ENCODE peak calls at places on chromosomes 1 and 21, in nine cellular contexts. One of them, this sample, is unnamed.

GRCh38 chr1:192559115-192560006 is 16.2 kb upstream of the RGS1 start:
- DNase-seq in pancreas: no peak
- DNase-seq in HL-60: no peak
- DNase-seq in AG10803: peak
- DNase-seq in MG63: peak
- DNase-seq in left ventricle myocardium inferior: no peak
- DNase-seq in GM12865: peak
- DNase-seq in heart left ventricle: no peak
- DNase-seq in cardiac muscle cell: peak
- DNase-seq in this sample: no peak

GRCh38 chr1:44029260-44029910 is 1.9 kb downstream of the SLC6A9 start:
- DNase-seq in GM12865: no peak
- DNase-seq in heart left ventricle: no peak
- DNase-seq in cardiac muscle cell: no peak
- DNase-seq in MG63: no peak
- DNase-seq in pancreas: no peak
- DNase-seq in left ventricle myocardium inferior: no peak
- DNase-seq in AG10803: no peak
- DNase-seq in HL-60: no peak
- DNase-seq in this sample: no peak

GRCh38 chr1:159775716-159776115 is 5.0 kb upstream of the DUSP23 start:
- DNase-seq in HL-60: no peak
- DNase-seq in left ventricle myocardium inferior: no peak
- DNase-seq in heart left ventricle: no peak
- DNase-seq in AG10803: peak
- DNase-seq in MG63: no peak
- DNase-seq in GM12865: no peak
- DNase-seq in cardiac muscle cell: peak
- DNase-seq in pancreas: no peak
- DNase-seq in this sample: no peak

GRCh38 chr21:34367320-34367935 is 3.6 kb downstream of the KCNE2 start:
- DNase-seq in GM12865: peak
- DNase-seq in left ventricle myocardium inferior: no peak
- DNase-seq in HL-60: no peak
- DNase-seq in cardiac muscle cell: peak
- DNase-seq in AG10803: peak
- DNase-seq in pancreas: no peak
- DNase-seq in heart left ventricle: no peak
- DNase-seq in MG63: peak
- DNase-seq in this sample: peak

GRCh38 chr1:113219828-113220227 is 146.8 kb downstream of the LRIG2 start:
- DNase-seq in MG63: no peak
- DNase-seq in cardiac muscle cell: no peak
- DNase-seq in AG10803: no peak
- DNase-seq in HL-60: no peak
- DNase-seq in left ventricle myocardium inferior: no peak
- DNase-seq in GM12865: no peak
- DNase-seq in pancreas: no peak
- DNase-seq in heart left ventricle: no peak
- DNase-seq in this sample: no peak

GRCh38 chr1:160542303-160542945 is 19.4 kb upstream of the SLAMF6 start:
- DNase-seq in cardiac muscle cell: peak
- DNase-seq in heart left ventricle: no peak
- DNase-seq in GM12865: no peak
- DNase-seq in HL-60: no peak
- DNase-seq in AG10803: no peak
- DNase-seq in pancreas: no peak
- DNase-seq in left ventricle myocardium inferior: no peak
- DNase-seq in MG63: no peak
- DNase-seq in this sample: no peak

GRCh38 chr1:52602328-52603300 is at the start of gene GPX7:
- DNase-seq in pancreas: peak
- DNase-seq in heart left ventricle: peak
- DNase-seq in MG63: peak
- DNase-seq in cardiac muscle cell: peak
- DNase-seq in left ventricle myocardium inferior: peak
- DNase-seq in GM12865: peak
- DNase-seq in HL-60: no peak
- DNase-seq in AG10803: peak
- DNase-seq in this sample: no peak

GRCh38 chr1:240100351-240100750 is 8.7 kb downstream of the FMN2 start:
- DNase-seq in pancreas: no peak
- DNase-seq in cardiac muscle cell: no peak
- DNase-seq in GM12865: no peak
- DNase-seq in left ventricle myocardium inferior: no peak
- DNase-seq in HL-60: no peak
- DNase-seq in AG10803: peak
- DNase-seq in MG63: no peak
- DNase-seq in heart left ventricle: no peak
- DNase-seq in this sample: no peak

GRCh38 chr1:211281322-211282022 is 22.3 kb downstream of the RCOR3 start:
- DNase-seq in left ventricle myocardium inferior: no peak
- DNase-seq in GM12865: no peak
- DNase-seq in AG10803: no peak
- DNase-seq in cardiac muscle cell: peak
- DNase-seq in HL-60: no peak
- DNase-seq in heart left ventricle: no peak
- DNase-seq in MG63: no peak
- DNase-seq in pancreas: no peak
- DNase-seq in this sample: no peak

GRCh38 chr1:39819091-39819812 is 30.6 kb upstream of the BMP8B start:
- DNase-seq in left ventricle myocardium inferior: no peak
- DNase-seq in MG63: no peak
- DNase-seq in pancreas: no peak
- DNase-seq in heart left ventricle: no peak
- DNase-seq in AG10803: no peak
- DNase-seq in GM12865: no peak
- DNase-seq in cardiac muscle cell: no peak
- DNase-seq in HL-60: no peak
- DNase-seq in this sample: no peak

GRCh38 chr1:162892916-162893714 is 32.1 kb upstream of the CCDC190 start:
- DNase-seq in HL-60: peak
- DNase-seq in GM12865: no peak
- DNase-seq in AG10803: peak
- DNase-seq in left ventricle myocardium inferior: no peak
- DNase-seq in MG63: no peak
- DNase-seq in cardiac muscle cell: peak
- DNase-seq in heart left ventricle: no peak
- DNase-seq in pancreas: no peak
- DNase-seq in this sample: no peak

DNA sequence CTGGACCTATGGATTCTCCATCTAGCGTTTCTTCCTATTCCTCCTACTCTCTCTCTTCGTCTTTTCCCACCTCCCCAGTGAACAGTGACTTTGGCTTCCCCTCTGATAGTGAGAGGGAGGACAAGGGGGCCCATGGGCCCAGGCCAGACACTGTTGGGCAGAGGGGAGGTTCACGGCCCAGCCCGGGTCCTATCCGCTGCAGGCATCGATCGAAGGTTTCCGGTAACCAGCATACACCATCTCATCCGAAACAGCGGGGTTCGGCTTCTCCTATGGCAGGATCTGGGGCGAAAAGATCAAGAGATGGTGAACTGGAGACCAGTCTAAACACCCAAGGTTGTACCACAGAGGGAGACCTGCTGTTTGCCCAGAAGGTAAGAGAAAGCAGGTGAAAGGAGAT is 906 bp downstream of the CIART start:
- DNase-seq in cardiac muscle cell: no peak
- DNase-seq in GM12865: no peak
- DNase-seq in MG63: no peak
- DNase-seq in pancreas: no peak
- DNase-seq in heart left ventricle: no peak
- DNase-seq in AG10803: no peak
- DNase-seq in left ventricle myocardium inferior: no peak
- DNase-seq in HL-60: no peak
- DNase-seq in this sample: no peak
- H3K4me3 ChIP-seq in cardiac muscle cell: peak
- H3K4me3 ChIP-seq in GM12865: no peak
- H3K4me3 ChIP-seq in MG63: no peak
- H3K4me3 ChIP-seq in pancreas: no peak
- H3K4me3 ChIP-seq in heart left ventricle: peak
- H3K4me3 ChIP-seq in AG10803: peak
- H3K4me3 ChIP-seq in left ventricle myocardium inferior: peak
- H3K4me3 ChIP-seq in HL-60: no peak
- H3K4me3 ChIP-seq in this sample: peak

GRCh38 chr1:71307451-71307850 is 226.6 kb upstream of the ZRANB2 start:
- DNase-seq in left ventricle myocardium inferior: no peak
- DNase-seq in MG63: peak
- DNase-seq in GM12865: peak
- DNase-seq in AG10803: peak
- DNase-seq in HL-60: peak
- DNase-seq in pancreas: no peak
- DNase-seq in heart left ventricle: peak
- DNase-seq in cardiac muscle cell: peak
- DNase-seq in this sample: no peak

GRCh38 chr1:71311396-71311795 is 230.6 kb upstream of the ZRANB2 start:
- DNase-seq in MG63: no peak
- DNase-seq in heart left ventricle: no peak
- DNase-seq in AG10803: peak
- DNase-seq in GM12865: no peak
- DNase-seq in pancreas: no peak
- DNase-seq in cardiac muscle cell: peak
- DNase-seq in left ventricle myocardium inferior: no peak
- DNase-seq in HL-60: no peak
- DNase-seq in this sample: no peak

GRCh38 chr1:71312545-71312944 is 231.7 kb upstream of the ZRANB2 start:
- DNase-seq in heart left ventricle: no peak
- DNase-seq in pancreas: no peak
- DNase-seq in left ventricle myocardium inferior: no peak
- DNase-seq in GM12865: no peak
- DNase-seq in AG10803: no peak
- DNase-seq in HL-60: no peak
- DNase-seq in MG63: no peak
- DNase-seq in cardiac muscle cell: no peak
- DNase-seq in this sample: no peak
- H3K4me3 ChIP-seq in heart left ventricle: no peak
- H3K4me3 ChIP-seq in pancreas: no peak
- H3K4me3 ChIP-seq in left ventricle myocardium inferior: no peak
- H3K4me3 ChIP-seq in GM12865: no peak
- H3K4me3 ChIP-seq in AG10803: no peak
- H3K4me3 ChIP-seq in HL-60: no peak
- H3K4me3 ChIP-seq in MG63: peak
- H3K4me3 ChIP-seq in cardiac muscle cell: no peak
- H3K4me3 ChIP-seq in this sample: no peak

GRCh38 chr21:41678016-41678935 is 88.6 kb downstream of the RIPK4 start:
- DNase-seq in GM12865: no peak
- DNase-seq in MG63: no peak
- DNase-seq in cardiac muscle cell: no peak
- DNase-seq in left ventricle myocardium inferior: no peak
- DNase-seq in heart left ventricle: no peak
- DNase-seq in AG10803: no peak
- DNase-seq in pancreas: no peak
- DNase-seq in HL-60: no peak
- DNase-seq in this sample: peak
- H3K4me3 ChIP-seq in GM12865: no peak
- H3K4me3 ChIP-seq in MG63: no peak
- H3K4me3 ChIP-seq in cardiac muscle cell: no peak
- H3K4me3 ChIP-seq in left ventricle myocardium inferior: no peak
- H3K4me3 ChIP-seq in heart left ventricle: no peak
- H3K4me3 ChIP-seq in AG10803: no peak
- H3K4me3 ChIP-seq in pancreas: no peak
- H3K4me3 ChIP-seq in HL-60: no peak
- H3K4me3 ChIP-seq in this sample: peak

GRCh38 chr1:98315309-98315708 is 346.2 kb upstream of the SNX7 start:
- DNase-seq in left ventricle myocardium inferior: no peak
- DNase-seq in HL-60: no peak
- DNase-seq in pancreas: no peak
- DNase-seq in AG10803: peak
- DNase-seq in heart left ventricle: no peak
- DNase-seq in cardiac muscle cell: peak
- DNase-seq in MG63: peak
- DNase-seq in GM12865: no peak
- DNase-seq in this sample: no peak
- H3K4me3 ChIP-seq in left ventricle myocardium inferior: no peak
- H3K4me3 ChIP-seq in HL-60: no peak
- H3K4me3 ChIP-seq in pancreas: no peak
- H3K4me3 ChIP-seq in AG10803: no peak
- H3K4me3 ChIP-seq in heart left ventricle: no peak
- H3K4me3 ChIP-seq in cardiac muscle cell: no peak
- H3K4me3 ChIP-seq in MG63: no peak
- H3K4me3 ChIP-seq in GM12865: no peak
- H3K4me3 ChIP-seq in this sample: no peak

GRCh38 chr1:32250893-32251716 is at the start of gene LCK:
- DNase-seq in pancreas: no peak
- DNase-seq in AG10803: no peak
- DNase-seq in heart left ventricle: no peak
- DNase-seq in GM12865: peak
- DNase-seq in cardiac muscle cell: no peak
- DNase-seq in left ventricle myocardium inferior: no peak
- DNase-seq in MG63: no peak
- DNase-seq in HL-60: no peak
- DNase-seq in this sample: no peak
- H3K4me3 ChIP-seq in pancreas: no peak
- H3K4me3 ChIP-seq in AG10803: no peak
- H3K4me3 ChIP-seq in heart left ventricle: no peak
- H3K4me3 ChIP-seq in GM12865: peak
- H3K4me3 ChIP-seq in cardiac muscle cell: no peak
- H3K4me3 ChIP-seq in left ventricle myocardium inferior: no peak
- H3K4me3 ChIP-seq in MG63: no peak
- H3K4me3 ChIP-seq in HL-60: no peak
- H3K4me3 ChIP-seq in this sample: no peak

GRCh38 chr1:227944066-227944930 is 3.4 kb downstream of the WNT9A start:
- DNase-seq in GM12865: no peak
- DNase-seq in heart left ventricle: peak
- DNase-seq in cardiac muscle cell: no peak
- DNase-seq in MG63: no peak
- DNase-seq in pancreas: peak
- DNase-seq in left ventricle myocardium inferior: peak
- DNase-seq in HL-60: no peak
- DNase-seq in AG10803: no peak
- DNase-seq in this sample: no peak

GRCh38 chr1:227946624-227947424 is 908 bp downstream of the WNT9A start:
- DNase-seq in heart left ventricle: peak
- DNase-seq in pancreas: peak
- DNase-seq in HL-60: no peak
- DNase-seq in left ventricle myocardium inferior: peak
- DNase-seq in MG63: peak
- DNase-seq in cardiac muscle cell: peak
- DNase-seq in AG10803: peak
- DNase-seq in GM12865: peak
- DNase-seq in this sample: peak

GRCh38 chr1:227947425-227947677 is 381 bp downstream of the WNT9A start:
- DNase-seq in HL-60: no peak
- DNase-seq in heart left ventricle: no peak
- DNase-seq in pancreas: no peak
- DNase-seq in cardiac muscle cell: no peak
- DNase-seq in AG10803: no peak
- DNase-seq in left ventricle myocardium inferior: no peak
- DNase-seq in MG63: no peak
- DNase-seq in GM12865: no peak
- DNase-seq in this sample: no peak

GRCh38 chr1:227944931-227945890 is 2.5 kb downstream of the WNT9A start:
- DNase-seq in pancreas: peak
- DNase-seq in cardiac muscle cell: no peak
- DNase-seq in GM12865: no peak
- DNase-seq in HL-60: no peak
- DNase-seq in left ventricle myocardium inferior: no peak
- DNase-seq in MG63: peak
- DNase-seq in heart left ventricle: no peak
- DNase-seq in AG10803: no peak
- DNase-seq in this sample: no peak

GRCh38 chr1:227945891-227946623 is 1.7 kb downstream of the WNT9A start:
- DNase-seq in cardiac muscle cell: peak
- DNase-seq in pancreas: peak
- DNase-seq in AG10803: peak
- DNase-seq in GM12865: no peak
- DNase-seq in heart left ventricle: peak
- DNase-seq in MG63: peak
- DNase-seq in left ventricle myocardium inferior: peak
- DNase-seq in HL-60: no peak
- DNase-seq in this sample: no peak
- H3K4me3 ChIP-seq in cardiac muscle cell: no peak
- H3K4me3 ChIP-seq in pancreas: peak
- H3K4me3 ChIP-seq in AG10803: peak
- H3K4me3 ChIP-seq in GM12865: no peak
- H3K4me3 ChIP-seq in heart left ventricle: peak
- H3K4me3 ChIP-seq in MG63: peak
- H3K4me3 ChIP-seq in left ventricle myocardium inferior: peak
- H3K4me3 ChIP-seq in HL-60: no peak
- H3K4me3 ChIP-seq in this sample: no peak